ENCODE peak calls at places on chromosomes 4 and X, in four cellular contexts. E, Q, C and U are unnamed samples.

GRCh38 chr4:162485486-162485885 is 321.7 kb upstream of the FSTL5 start:
- DNase-seq in E (no peak), C (no peak), Q (no peak), U (no peak)

GRCh38 chr4:147492301-147492700 is 11.4 kb downstream of the EDNRA start:
- DNase-seq in Q (no peak), C (peak), E (no peak), U (no peak)

GRCh38 chrX:120456973-120457372 is 12.1 kb downstream of the LAMP2 start:
- DNase-seq in C (peak), E (no peak), Q (no peak), U (no peak)

GRCh38 chr4:2400841-2401609 is 17.4 kb downstream of the ZFYVE28 start:
- DNase-seq in E (no peak), C (no peak), Q (no peak), U (no peak)

GRCh38 chr4:147480891-147481576 is at the start of gene EDNRA:
- DNase-seq in Q (peak), C (peak), E (no peak), U (peak)

GRCh38 chr4:69523385-69524132 is 27.9 kb upstream of the UGT2B4 start:
- DNase-seq in C (no peak), Q (no peak), E (no peak), U (no peak)

GRCh38 chr4:151541438-151542071 is 132.6 kb downstream of the FHIP1A start:
- DNase-seq in Q (no peak), C (peak), E (no peak), U (no peak)

GRCh38 chr4:94961420-94961819 is 203.7 kb downstream of the BMPR1B start:
- DNase-seq in E (no peak), C (peak), Q (no peak), U (no peak)

GRCh38 chrX:39850630-39851152 is 247.1 kb downstream of the BCOR start:
- DNase-seq in C (peak), Q (no peak), E (no peak), U (no peak)

GRCh38 chrX:48508400-48509244 is at the start of gene PORCN:
- DNase-seq in E (peak), Q (peak), C (peak), U (peak)

GRCh38 chrX:48507246-48507645 is 1.5 kb upstream of the PORCN start:
- DNase-seq in E (no peak), C (no peak), Q (no peak), U (no peak)

GRCh38 chrX:48511561-48511960 is 2.8 kb downstream of the PORCN start:
- DNase-seq in E (no peak), C (no peak), Q (no peak), U (no peak)

GRCh38 chrX:48509619-48510018 is 827 bp downstream of the PORCN start:
- DNase-seq in C (no peak), Q (no peak), E (no peak), U (no peak)

GRCh38 chrX:48509245-48509590 is 426 bp downstream of the PORCN start:
- DNase-seq in Q (no peak), C (no peak), E (no peak), U (no peak)
- H3K27ac ChIP-seq in Q (peak), C (peak), E (peak), U (no peak)

GRCh38 chr4:127632420-127633403 is at the start of gene INTU:
- DNase-seq in C (peak), Q (peak), E (peak), U (peak)
- TF ChIP-seq POLR2A in C (peak), Q (no peak), E (no peak), U (no peak)

GRCh38 chr4:38062894-38063168 is 102.6 kb downstream of the PTTG2 start:
- DNase-seq in E (no peak), C (no peak), Q (no peak), U (no peak)

GRCh38 chr4:38062088-38062893 is 102.1 kb downstream of the PTTG2 start:
- DNase-seq in C (peak), E (peak), Q (peak), U (peak)

GRCh38 chr4:38058186-38058585 is 98.0 kb downstream of the PTTG2 start:
- DNase-seq in C (no peak), Q (no peak), E (no peak), U (no peak)

GRCh38 chr4:38065181-38065580 is 105.0 kb downstream of the PTTG2 start:
- DNase-seq in E (no peak), Q (no peak), C (no peak), U (no peak)

DNA sequence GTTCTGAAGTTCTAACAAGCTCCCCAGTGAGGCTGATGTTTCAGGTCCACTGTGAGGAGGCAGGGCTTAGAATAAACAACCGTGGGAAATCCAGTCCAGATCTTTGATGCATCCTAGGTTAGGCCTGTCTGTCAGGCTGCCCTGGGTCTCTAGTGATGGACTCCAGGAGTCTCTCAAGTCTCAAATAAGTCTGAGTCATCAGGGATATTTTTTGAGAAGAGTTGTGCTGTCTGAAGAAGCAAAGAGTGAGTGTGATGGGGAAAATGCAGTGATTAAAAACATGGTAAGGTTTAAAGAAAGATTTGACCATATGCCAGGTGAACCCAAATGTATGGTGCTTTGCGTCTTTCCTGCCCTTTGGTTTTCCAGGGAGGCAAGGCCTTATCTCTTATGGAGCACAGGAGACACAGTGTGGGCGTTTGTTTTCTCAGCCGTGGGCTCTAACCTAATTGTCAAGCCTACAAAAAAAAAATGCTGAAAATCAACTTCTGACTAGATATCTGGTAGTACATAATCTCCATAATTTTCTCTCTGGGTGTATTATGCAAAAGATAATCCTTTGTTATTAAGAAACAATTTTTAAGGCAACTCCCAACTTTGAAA is 100.7 kb downstream of the PTTG2 start:
- DNase-seq in Q (no peak), E (no peak), C (peak), U (no peak)
- H3K27ac ChIP-seq in Q (no peak), E (peak), C (no peak), U (no peak)

DNA sequence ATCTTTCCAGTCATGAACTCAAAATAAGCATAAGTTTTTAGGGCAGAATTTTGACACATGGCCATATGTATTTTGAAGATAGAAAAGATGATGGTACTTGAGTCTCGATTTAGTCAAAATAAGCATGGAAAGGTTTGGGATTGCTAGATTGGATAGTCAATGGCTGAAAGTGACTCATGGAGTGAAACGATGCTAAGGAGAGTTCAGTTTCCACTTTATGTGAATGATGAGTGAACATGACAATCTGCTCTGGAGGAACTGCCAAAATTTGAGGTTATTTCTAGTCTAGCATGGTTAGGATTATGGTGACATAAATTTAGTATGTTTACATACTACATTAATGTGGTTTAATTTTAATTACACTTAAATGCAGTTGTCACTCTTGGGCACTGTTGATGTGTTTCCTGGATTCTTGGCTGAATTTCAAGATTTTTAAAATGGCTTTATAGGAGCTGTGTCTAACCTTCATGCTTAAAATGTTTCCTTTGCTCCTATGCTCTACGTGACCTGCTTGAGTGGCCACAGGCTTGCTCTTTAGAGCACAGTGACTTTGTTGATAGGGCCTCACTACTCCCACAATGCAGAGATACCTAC is 17.1 kb downstream of the DDX3X start:
- DNase-seq in C (peak), E (no peak), Q (no peak), U (no peak)
- TF ChIP-seq POLR2A in C (no peak), E (no peak), Q (no peak), U (no peak)

DNA sequence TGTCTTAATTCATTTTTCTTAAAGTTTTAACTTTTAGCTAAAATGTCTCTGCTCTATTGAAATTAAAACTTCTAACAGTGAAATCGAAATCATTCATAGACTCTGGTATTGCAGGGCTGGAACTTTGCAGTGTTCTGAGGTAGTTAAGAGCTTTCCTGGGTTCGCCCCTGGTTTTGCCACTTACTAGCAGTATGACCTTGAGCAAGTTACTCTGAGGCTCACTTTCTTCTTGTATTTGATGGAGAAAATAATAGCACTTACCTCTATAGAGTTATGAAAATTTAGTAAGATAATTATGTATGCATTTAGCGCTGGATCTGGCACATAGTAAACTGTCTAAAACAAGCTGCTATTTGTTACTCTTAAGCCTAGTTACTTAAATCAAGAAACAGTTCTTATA is 1.7 kb downstream of the SLAIN2 start:
- DNase-seq in E (no peak), Q (no peak), C (no peak), U (no peak)
- H3K27ac ChIP-seq in E (peak), Q (peak), C (no peak), U (no peak)